ENCODE peak calls at places on chromosomes 3 and 15, in seven cellular contexts. W, M, G, S, Q, O and Z are unnamed samples.

GRCh38 chr3:129345281-129345680 is 66.6 kb downstream of the HMCES start:
- DNase-seq in W (no peak), M (no peak), G (no peak), S (no peak), Q (no peak), O (no peak), Z (no peak)

GRCh38 chr3:110069641-110070538 is 732.5 kb upstream of the DPPA4 start:
- DNase-seq in W (no peak), M (no peak), G (peak), S (no peak), Q (no peak), O (no peak), Z (no peak)

GRCh38 chr15:59687831-59688230 is 1.3 kb downstream of the BNIP2 start:
- DNase-seq in W (peak), M (no peak), G (peak), S (no peak), Q (no peak), O (no peak), Z (no peak)

GRCh38 chr3:194871864-194872668 is 186.4 kb downstream of the FAM43A start:
- DNase-seq in W (peak), M (no peak), G (peak), S (no peak), Q (peak), O (no peak), Z (no peak)

GRCh38 chr15:39599871-39600270 is 19.0 kb downstream of the THBS1 start:
- DNase-seq in W (no peak), M (no peak), G (peak), S (no peak), Q (no peak), O (no peak), Z (no peak)

GRCh38 chr3:50251220-50251619 is 15.2 kb downstream of the GNAI2 start:
- DNase-seq in W (no peak), M (no peak), G (peak), S (no peak), Q (no peak), O (no peak), Z (peak)

GRCh38 chr15:71566226-71566625 is 244.1 kb upstream of the NR2E3 start:
- DNase-seq in W (no peak), M (no peak), G (no peak), S (no peak), Q (no peak), O (no peak), Z (no peak)

GRCh38 chr3:147130461-147130860 is 275.9 kb downstream of the ZIC4 start:
- DNase-seq in W (no peak), M (no peak), G (peak), S (no peak), Q (no peak), O (no peak), Z (no peak)

GRCh38 chr3:52062499-52062898 is 6.1 kb upstream of the DUSP7 start:
- DNase-seq in W (peak), M (no peak), G (peak), S (no peak), Q (peak), O (no peak), Z (peak)

GRCh38 chr15:99143230-99143629 is 38.4 kb downstream of the SYNM start:
- DNase-seq in W (no peak), M (no peak), G (no peak), S (no peak), Q (no peak), O (no peak), Z (no peak)

GRCh38 chr15:73804421-73804820 is 51.3 kb upstream of the INSYN1 start:
- DNase-seq in W (no peak), M (no peak), G (no peak), S (no peak), Q (no peak), O (no peak), Z (no peak)

GRCh38 chr3:105465251-105465853 is 98.6 kb downstream of the ALCAM start:
- DNase-seq in W (no peak), M (no peak), G (no peak), S (no peak), Q (no peak), O (no peak), Z (no peak)

GRCh38 chr15:101023501-101024110 is 104.4 kb downstream of the LRRK1 start:
- DNase-seq in W (no peak), M (no peak), G (no peak), S (no peak), Q (peak), O (no peak), Z (peak)

GRCh38 chr3:167835953-167836352 is 100.4 kb downstream of the SERPINI1 start:
- DNase-seq in W (peak), M (no peak), G (no peak), S (no peak), Q (no peak), O (no peak), Z (no peak)

GRCh38 chr3:190070623-190071347 is 49.9 kb downstream of the P3H2 start:
- DNase-seq in W (no peak), M (no peak), G (peak), S (no peak), Q (no peak), O (no peak), Z (no peak)

GRCh38 chr3:27688053-27688452 is 34.1 kb downstream of the EOMES start:
- DNase-seq in W (peak), M (no peak), G (no peak), S (no peak), Q (no peak), O (no peak), Z (no peak)

GRCh38 chr15:100932676-100933348 is 13.7 kb downstream of the LRRK1 start:
- DNase-seq in W (no peak), M (no peak), G (no peak), S (no peak), Q (no peak), O (no peak), Z (no peak)

GRCh38 chr15:67884514-67885225 is 44.8 kb upstream of the RNU6-1 start:
- DNase-seq in W (peak), M (peak), G (peak), S (peak), Q (peak), O (peak), Z (peak)

GRCh38 chr3:43317461-43318316 is 31.3 kb downstream of the SNRK start:
- DNase-seq in W (no peak), M (no peak), G (no peak), S (no peak), Q (no peak), O (no peak), Z (no peak)

GRCh38 chr3:182967218-182968204 is 12.8 kb downstream of the DCUN1D1 start:
- DNase-seq in W (peak), M (no peak), G (no peak), S (no peak), Q (no peak), O (no peak), Z (no peak)